ENCODE peak calls at places on chromosome 18, in six cellular contexts. One of them, this sample, is unnamed.

GRCh38 chr18:21513292-21513691 is 87.2 kb downstream of the ESCO1 start:
- DNase-seq in heart left ventricle: no peak
- DNase-seq in amygdala: no peak
- DNase-seq in left cardiac atrium: no peak
- DNase-seq in activated naive CD4-positive, alpha-beta T cell: no peak
- DNase-seq in SK-N-SH: no peak
- DNase-seq in this sample: no peak

GRCh38 chr18:28198588-28198987 is 21.7 kb upstream of the CDH2 start:
- DNase-seq in heart left ventricle: no peak
- DNase-seq in amygdala: no peak
- DNase-seq in left cardiac atrium: no peak
- DNase-seq in activated naive CD4-positive, alpha-beta T cell: no peak
- DNase-seq in SK-N-SH: no peak
- DNase-seq in this sample: no peak

GRCh38 chr18:57023483-57023882 is 123.4 kb upstream of the BOD1L2 start:
- DNase-seq in heart left ventricle: no peak
- DNase-seq in amygdala: no peak
- DNase-seq in left cardiac atrium: no peak
- DNase-seq in activated naive CD4-positive, alpha-beta T cell: no peak
- DNase-seq in SK-N-SH: no peak
- DNase-seq in this sample: no peak

GRCh38 chr18:75530548-75531211 is 103.2 kb upstream of the SMIM21 start:
- DNase-seq in heart left ventricle: no peak
- DNase-seq in amygdala: no peak
- DNase-seq in left cardiac atrium: peak
- DNase-seq in activated naive CD4-positive, alpha-beta T cell: no peak
- DNase-seq in SK-N-SH: no peak
- DNase-seq in this sample: no peak

GRCh38 chr18:44895176-44895798 is 214.6 kb downstream of the SETBP1 start:
- DNase-seq in heart left ventricle: no peak
- DNase-seq in amygdala: peak
- DNase-seq in left cardiac atrium: peak
- DNase-seq in activated naive CD4-positive, alpha-beta T cell: no peak
- DNase-seq in SK-N-SH: peak
- DNase-seq in this sample: no peak

GRCh38 chr18:12777543-12777942 is 74.7 kb downstream of the PSMG2 start:
- DNase-seq in heart left ventricle: no peak
- DNase-seq in amygdala: no peak
- DNase-seq in left cardiac atrium: no peak
- DNase-seq in activated naive CD4-positive, alpha-beta T cell: no peak
- DNase-seq in SK-N-SH: no peak
- DNase-seq in this sample: no peak

GRCh38 chr18:79575891-79576685 is 103.5 kb upstream of the CTDP1 start:
- DNase-seq in heart left ventricle: peak
- DNase-seq in amygdala: no peak
- DNase-seq in left cardiac atrium: peak
- DNase-seq in activated naive CD4-positive, alpha-beta T cell: no peak
- DNase-seq in SK-N-SH: no peak
- DNase-seq in this sample: no peak

GRCh38 chr18:9068346-9068745 is 34.2 kb upstream of the NDUFV2 start:
- DNase-seq in heart left ventricle: no peak
- DNase-seq in amygdala: no peak
- DNase-seq in left cardiac atrium: no peak
- DNase-seq in activated naive CD4-positive, alpha-beta T cell: no peak
- DNase-seq in SK-N-SH: no peak
- DNase-seq in this sample: no peak

GRCh38 chr18:76572517-76573247 is 77.6 kb upstream of the ZNF516 start:
- DNase-seq in heart left ventricle: no peak
- DNase-seq in amygdala: no peak
- DNase-seq in left cardiac atrium: no peak
- DNase-seq in activated naive CD4-positive, alpha-beta T cell: no peak
- DNase-seq in SK-N-SH: no peak
- DNase-seq in this sample: no peak

GRCh38 chr18:63161728-63162195 is 157.8 kb downstream of the BCL2 start:
- DNase-seq in heart left ventricle: no peak
- DNase-seq in amygdala: no peak
- DNase-seq in left cardiac atrium: peak
- DNase-seq in activated naive CD4-positive, alpha-beta T cell: peak
- DNase-seq in SK-N-SH: no peak
- DNase-seq in this sample: peak

GRCh38 chr18:48152549-48152948 is 222.1 kb upstream of the SMAD2 start:
- DNase-seq in heart left ventricle: no peak
- DNase-seq in amygdala: no peak
- DNase-seq in left cardiac atrium: no peak
- DNase-seq in activated naive CD4-positive, alpha-beta T cell: no peak
- DNase-seq in SK-N-SH: no peak
- DNase-seq in this sample: no peak

GRCh38 chr18:65659912-65660311 is 90.9 kb upstream of the CDH7 start:
- DNase-seq in heart left ventricle: no peak
- DNase-seq in amygdala: no peak
- DNase-seq in left cardiac atrium: no peak
- DNase-seq in activated naive CD4-positive, alpha-beta T cell: no peak
- DNase-seq in SK-N-SH: no peak
- DNase-seq in this sample: no peak

GRCh38 chr18:76274470-76275289 is 220.4 kb downstream of the ZNF516 start:
- DNase-seq in heart left ventricle: no peak
- DNase-seq in amygdala: peak
- DNase-seq in left cardiac atrium: peak
- DNase-seq in activated naive CD4-positive, alpha-beta T cell: no peak
- DNase-seq in SK-N-SH: peak
- DNase-seq in this sample: peak

GRCh38 chr18:21745234-21745633 is 4.6 kb downstream of the MIB1 start:
- DNase-seq in heart left ventricle: no peak
- DNase-seq in amygdala: no peak
- DNase-seq in left cardiac atrium: no peak
- DNase-seq in activated naive CD4-positive, alpha-beta T cell: no peak
- DNase-seq in SK-N-SH: no peak
- DNase-seq in this sample: no peak

GRCh38 chr18:58258707-58259342 is 214.8 kb downstream of the NEDD4L start:
- DNase-seq in heart left ventricle: no peak
- DNase-seq in amygdala: no peak
- DNase-seq in left cardiac atrium: no peak
- DNase-seq in activated naive CD4-positive, alpha-beta T cell: no peak
- DNase-seq in SK-N-SH: no peak
- DNase-seq in this sample: no peak

GRCh38 chr18:58447342-58448190 is 181.3 kb downstream of the ALPK2 start:
- DNase-seq in heart left ventricle: no peak
- DNase-seq in amygdala: no peak
- DNase-seq in left cardiac atrium: no peak
- DNase-seq in activated naive CD4-positive, alpha-beta T cell: no peak
- DNase-seq in SK-N-SH: peak
- DNase-seq in this sample: no peak

GRCh38 chr18:6648581-6648980 is 80.9 kb upstream of the ARHGAP28 start:
- DNase-seq in heart left ventricle: no peak
- DNase-seq in amygdala: no peak
- DNase-seq in left cardiac atrium: no peak
- DNase-seq in activated naive CD4-positive, alpha-beta T cell: no peak
- DNase-seq in SK-N-SH: no peak
- DNase-seq in this sample: no peak

GRCh38 chr18:79507546-79508480 is 112.1 kb downstream of the NFATC1 start:
- DNase-seq in heart left ventricle: peak
- DNase-seq in amygdala: peak
- DNase-seq in left cardiac atrium: peak
- DNase-seq in activated naive CD4-positive, alpha-beta T cell: no peak
- DNase-seq in SK-N-SH: no peak
- DNase-seq in this sample: peak

GRCh38 chr18:62964432-62964831 is 249.1 kb downstream of the PHLPP1 start:
- DNase-seq in heart left ventricle: no peak
- DNase-seq in amygdala: no peak
- DNase-seq in left cardiac atrium: no peak
- DNase-seq in activated naive CD4-positive, alpha-beta T cell: no peak
- DNase-seq in SK-N-SH: no peak
- DNase-seq in this sample: no peak

This sample was measured in frontal cortex.